ENCODE peak calls at places on chromosomes 3 and 15, in six cellular contexts. Q is GM06990, T is HL-60, L is cardiac fibroblast, B is cardiac muscle cell, V is H7. G is an unnamed sample.

GRCh38 chr15:69931159-69931558 is 166.6 kb downstream of the TLE3 start:
- DNase-seq in L (no peak), Q (no peak), V (no peak), B (no peak), T (no peak), G (no peak)

GRCh38 chr3:100970537-100970936 is 22.7 kb downstream of the ABI3BP start:
- DNase-seq in V (no peak), Q (no peak), B (no peak), T (no peak), L (no peak), G (no peak)

GRCh38 chr3:49295489-49296058 is 18.5 kb upstream of the C3orf62 start:
- DNase-seq in L (peak), B (peak), V (peak), Q (no peak), T (no peak), G (peak)

GRCh38 chr3:184314363-184314699 is at the start of gene EIF4G1:
- DNase-seq in L (peak), V (peak), T (peak), B (peak), Q (peak), G (peak)

GRCh38 chr3:46948830-46949671 is 27.5 kb downstream of the CCDC12 start:
- DNase-seq in L (no peak), B (no peak), Q (no peak), T (peak), V (no peak), G (no peak)

GRCh38 chr3:49706456-49707112 is 12.9 kb downstream of the AMIGO3 start:
- DNase-seq in Q (no peak), B (no peak), L (no peak), V (no peak), T (no peak), G (no peak)

GRCh38 chr3:50652709-50653108 is 22.0 kb upstream of the DOCK3 start:
- DNase-seq in Q (no peak), L (peak), T (no peak), V (peak), B (no peak), G (no peak)

GRCh38 chr3:184283681-184284080 is 7.9 kb downstream of the ECE2 start:
- DNase-seq in L (no peak), V (no peak), B (no peak), T (no peak), Q (no peak), G (no peak)

GRCh38 chr3:15638891-15639262 is 37.3 kb downstream of the BTD start:
- DNase-seq in L (peak), Q (no peak), T (no peak), V (no peak), B (no peak), G (no peak)

GRCh38 chr15:59545573-59545972 is 66.0 kb upstream of the GCNT3 start:
- DNase-seq in Q (no peak), V (no peak), T (no peak), L (no peak), B (no peak), G (no peak)

GRCh38 chr15:96593735-96594134 is 263.2 kb downstream of the NR2F2 start:
- DNase-seq in L (no peak), V (no peak), T (no peak), Q (no peak), B (no peak), G (no peak)

GRCh38 chr3:46495901-46496456 is 1.8 kb upstream of the RTP3 start:
- DNase-seq in B (no peak), T (no peak), L (peak), V (no peak), Q (no peak), G (peak)

GRCh38 chr15:58873267-58873666 is 60.2 kb downstream of the SLTM start:
- DNase-seq in B (peak), T (peak), L (peak), V (no peak), Q (no peak), G (peak)

DNA sequence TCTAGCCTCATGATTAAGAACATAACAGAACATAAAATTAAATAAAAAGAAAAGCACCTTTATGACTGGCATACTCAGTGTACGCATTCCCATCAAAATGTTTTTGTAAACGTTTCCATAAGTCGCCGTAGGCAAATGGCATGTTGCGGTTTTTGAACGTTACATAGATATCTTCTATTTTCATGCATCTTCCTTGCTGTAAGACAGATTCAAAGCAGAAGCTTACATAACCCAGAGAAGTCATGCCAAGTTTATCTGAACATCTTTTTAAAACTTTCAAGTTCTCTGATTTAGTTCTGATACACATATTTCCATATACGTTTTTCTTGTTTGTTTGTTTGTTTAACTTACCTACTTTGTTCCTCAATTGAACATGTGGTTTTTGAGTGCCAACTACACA is 388.6 kb downstream of the GABRG3 start:
- DNase-seq in T (no peak), V (no peak), B (no peak), Q (no peak), L (no peak), G (no peak)
- H3K4me3 ChIP-seq in T (no peak), V (no peak), B (no peak), Q (no peak), L (no peak), G (no peak)

GRCh38 chr3:120683213-120683612 is 1.2 kb upstream of the HGD start:
- DNase-seq in Q (no peak), V (no peak), T (no peak), B (peak), L (no peak), G (peak)

GRCh38 chr3:120681018-120681417 is 1.0 kb downstream of the HGD start:
- DNase-seq in B (no peak), L (no peak), Q (no peak), T (no peak), V (no peak), G (no peak)

GRCh38 chr3:120683671-120684301 is 1.7 kb upstream of the HGD start:
- DNase-seq in B (no peak), T (no peak), Q (no peak), L (no peak), V (no peak), G (no peak)

GRCh38 chr3:120681506-120682038 is 467 bp downstream of the HGD start:
- DNase-seq in T (no peak), V (no peak), B (no peak), Q (no peak), L (no peak), G (no peak)

DNA sequence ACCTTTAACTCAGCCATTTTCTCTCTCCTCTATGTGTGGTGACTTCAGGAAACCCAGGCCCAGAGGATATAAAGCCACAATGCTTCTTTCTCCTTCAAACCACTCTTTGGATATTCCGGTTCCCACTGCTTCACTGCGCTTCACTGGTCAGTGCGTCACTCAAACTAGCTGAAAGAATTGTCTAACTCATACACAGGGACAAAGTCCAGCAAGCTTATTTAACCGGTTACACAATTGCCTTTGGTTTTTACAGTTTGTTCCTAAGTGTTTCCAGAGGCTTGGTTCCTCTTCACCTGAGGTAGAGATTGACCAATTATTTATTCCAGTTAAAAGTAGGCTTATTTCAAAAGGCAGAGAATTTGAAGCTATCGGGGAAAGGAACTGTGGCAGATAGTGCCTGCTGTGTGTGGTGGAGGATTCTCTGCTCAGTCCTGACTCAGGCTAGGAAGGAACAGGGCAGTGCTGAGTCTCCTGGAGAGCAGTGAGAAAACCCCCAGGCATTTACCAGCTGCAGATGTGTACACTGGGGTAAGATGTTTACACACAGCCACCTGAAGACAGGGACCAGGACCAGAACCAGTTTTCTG is at the start of gene HGD:
- DNase-seq in V (no peak), Q (no peak), L (no peak), T (no peak), B (no peak), G (peak)
- H3K4me3 ChIP-seq in V (no peak), Q (no peak), L (no peak), T (no peak), B (no peak), G (no peak)

DNA sequence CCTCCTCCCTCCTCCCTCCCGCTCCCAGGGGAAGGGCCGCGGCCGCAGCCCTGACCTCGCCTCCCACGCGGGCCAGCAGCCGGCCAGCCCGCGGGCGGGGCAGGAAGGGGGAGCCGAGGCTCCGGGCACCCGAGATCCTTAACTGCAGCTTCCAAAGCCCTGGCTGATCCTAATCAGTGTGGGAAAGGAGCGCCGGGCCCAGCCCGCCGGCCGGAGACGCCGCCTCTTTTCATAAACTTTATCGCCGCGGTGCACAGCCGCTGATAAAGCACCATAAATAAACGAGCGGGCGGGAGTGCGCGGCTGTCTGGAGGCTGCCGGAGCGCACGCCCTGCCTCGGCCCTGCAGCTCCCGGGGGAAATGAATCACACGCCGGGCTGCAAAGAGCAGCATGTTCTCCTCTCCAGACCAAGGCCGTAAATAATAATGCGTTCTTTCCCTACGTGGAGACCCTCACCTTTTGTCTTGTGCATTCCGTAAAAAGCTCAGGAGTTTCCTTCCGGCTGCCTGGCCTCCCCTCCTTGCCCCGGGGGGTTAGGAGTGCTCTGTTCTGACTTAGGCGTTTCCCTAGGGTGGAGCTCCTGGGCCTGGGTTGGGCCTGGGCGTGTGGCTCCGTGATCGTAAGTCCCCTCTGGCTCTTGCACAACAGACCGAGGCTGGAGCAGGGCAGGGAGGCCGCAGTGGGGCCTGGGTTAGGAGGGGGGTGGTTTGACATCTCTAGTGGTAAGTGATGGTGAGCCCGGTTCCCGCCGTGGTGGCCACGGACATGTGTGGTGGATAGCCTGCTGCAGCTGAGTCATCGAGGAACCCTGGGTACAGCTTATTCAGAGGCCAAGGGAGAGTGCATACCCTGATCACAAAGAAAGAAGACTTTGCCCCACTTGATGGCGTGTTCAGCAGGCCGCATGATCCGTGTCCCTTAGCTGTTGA is 132.6 kb upstream of the HES1 start:
- DNase-seq in B (peak), L (peak), V (peak), Q (peak), T (peak), G (peak)
- H3K4me3 ChIP-seq in B (peak), L (peak), V (peak), Q (peak), T (peak), G (peak)

DNA sequence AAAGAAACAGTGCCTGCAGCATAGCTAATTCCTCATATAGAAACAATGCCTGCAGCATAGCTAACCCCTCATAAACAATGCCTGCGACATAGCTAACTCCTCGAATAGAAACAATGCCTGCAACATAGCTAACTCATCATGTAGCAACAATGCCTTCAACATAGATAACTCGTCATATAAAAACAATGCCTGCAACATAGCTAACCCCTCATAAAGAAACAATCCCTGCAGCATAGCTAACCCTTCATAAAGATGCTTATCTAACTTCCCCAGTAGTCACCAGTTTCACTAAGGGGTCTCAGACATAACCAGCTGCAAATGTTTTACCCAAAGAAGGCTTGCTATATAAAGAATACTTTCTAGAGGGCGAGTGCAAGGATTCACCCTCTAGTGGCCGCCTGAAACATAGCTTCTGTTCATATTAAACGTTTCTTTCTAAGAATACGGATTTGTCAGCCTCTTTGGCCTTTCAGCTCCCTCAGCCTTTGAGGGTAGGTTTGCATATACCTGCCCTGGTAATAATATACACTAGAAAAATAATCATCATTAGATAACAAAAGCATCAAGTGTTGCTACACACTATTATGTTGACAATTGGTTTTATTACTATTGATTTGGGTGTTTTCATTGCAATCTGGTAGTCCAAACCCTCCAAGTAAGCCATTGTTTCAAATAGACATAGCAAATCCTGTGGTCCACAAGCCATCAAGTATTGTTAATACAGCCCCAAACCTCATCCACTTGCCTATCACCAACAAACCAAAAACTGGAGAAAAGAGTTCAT is 44.4 kb upstream of the FAN1 start:
- DNase-seq in B (peak), T (no peak), L (peak), Q (no peak), V (peak), G (peak)
- H3K4me3 ChIP-seq in B (no peak), T (no peak), L (no peak), Q (no peak), V (no peak), G (no peak)

GRCh38 chr3:12921736-12922135 is 80.4 kb upstream of the RPL32 start:
- DNase-seq in L (no peak), V (no peak), B (no peak), Q (no peak), T (no peak), G (no peak)

GRCh38 chr3:12922881-12923431 is 81.6 kb upstream of the RPL32 start:
- DNase-seq in L (no peak), T (no peak), B (no peak), V (peak), Q (no peak), G (no peak)

GRCh38 chr3:12922299-12922698 is 80.9 kb upstream of the RPL32 start:
- DNase-seq in T (no peak), Q (no peak), L (no peak), V (no peak), B (peak), G (peak)

GRCh38 chr3:12919205-12919604 is 77.8 kb upstream of the RPL32 start:
- DNase-seq in T (no peak), L (no peak), V (no peak), Q (no peak), B (no peak), G (no peak)

DNA sequence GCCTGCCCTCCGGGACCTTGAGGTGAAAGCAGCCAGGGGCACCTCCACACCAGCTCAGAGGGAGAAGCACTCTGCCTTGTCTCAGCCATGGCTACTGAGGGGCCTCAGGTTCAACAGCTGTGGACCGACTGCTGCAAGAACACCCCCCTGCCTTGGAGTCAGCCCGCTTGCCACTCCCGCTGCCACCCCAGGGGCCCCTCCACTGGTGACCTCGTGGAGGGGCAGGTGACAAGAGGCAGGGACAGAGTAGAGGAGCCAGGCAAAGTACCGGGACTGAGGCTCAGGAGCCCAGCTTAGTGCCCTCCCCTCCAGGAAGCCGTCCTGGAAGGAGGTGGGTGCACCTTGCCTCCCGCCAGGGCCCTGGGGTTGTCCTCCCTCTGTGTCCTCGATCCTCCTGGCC is 79.6 kb upstream of the RPL32 start:
- DNase-seq in Q (no peak), V (no peak), T (no peak), L (no peak), B (no peak), G (no peak)
- H3K4me3 ChIP-seq in Q (no peak), V (no peak), T (no peak), L (no peak), B (no peak), G (no peak)

GRCh38 chr15:26864664-26865191 is 2.1 kb upstream of the GABRA5 start:
- DNase-seq in Q (no peak), L (peak), B (peak), V (peak), T (no peak), G (peak)

GRCh38 chr15:26869628-26870027 is 2.8 kb downstream of the GABRA5 start:
- DNase-seq in V (no peak), Q (no peak), L (no peak), T (no peak), B (no peak), G (no peak)

GRCh38 chr15:26868029-26868685 is 1.3 kb downstream of the GABRA5 start:
- DNase-seq in T (no peak), Q (no peak), L (no peak), B (no peak), V (no peak), G (no peak)

GRCh38 chr15:26866298-26867198 is at the start of gene GABRA5:
- DNase-seq in Q (no peak), T (no peak), V (peak), B (peak), L (peak), G (no peak)

DNA sequence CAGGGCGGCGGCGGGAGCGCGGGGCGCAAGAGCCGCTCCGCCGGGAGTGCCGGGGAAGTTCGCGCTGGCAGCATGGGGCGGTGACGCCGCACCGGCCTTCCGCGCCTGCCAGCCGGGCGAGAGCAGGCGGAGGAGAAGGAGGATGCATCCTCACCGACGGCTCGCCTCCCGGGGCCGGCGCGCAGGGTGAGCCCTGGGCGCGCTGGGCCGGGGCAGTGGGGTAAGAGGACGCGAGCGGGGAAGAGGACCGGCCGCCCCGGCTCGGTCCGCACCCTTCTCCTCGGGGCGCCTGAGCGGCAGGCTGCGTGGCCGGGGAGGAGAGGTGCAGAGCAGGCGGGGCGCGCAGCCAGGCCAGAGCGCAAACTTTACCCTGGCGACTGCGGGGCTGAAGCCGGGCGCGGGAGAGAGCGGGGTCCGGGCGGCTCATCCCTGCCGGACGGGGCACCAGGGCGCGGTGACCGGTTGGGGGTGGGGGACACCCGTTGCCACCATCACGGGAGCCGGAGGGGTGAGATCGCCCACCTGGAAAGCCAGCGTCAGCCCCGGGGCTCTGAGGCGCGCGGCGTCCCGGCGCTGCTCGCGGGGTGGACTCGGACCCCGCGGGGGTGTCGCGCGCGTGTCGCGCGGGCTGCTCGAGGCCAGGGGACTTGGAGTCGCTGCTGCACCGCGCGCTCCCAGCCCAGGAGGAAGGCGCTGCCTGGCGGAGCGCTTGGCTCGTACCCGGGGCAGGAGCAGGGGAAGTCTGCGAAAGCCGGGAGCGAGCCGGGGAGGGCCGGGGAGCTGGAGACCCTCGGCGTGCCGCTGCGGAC is 541 bp downstream of the GABRA5 start:
- DNase-seq in L (no peak), V (peak), Q (no peak), T (no peak), B (no peak), G (no peak)
- H3K4me3 ChIP-seq in L (no peak), V (peak), Q (no peak), T (no peak), B (peak), G (peak)

GRCh38 chr3:53073553-53074365 is 27.9 kb upstream of the SFMBT1 start:
- DNase-seq in T (no peak), V (peak), L (no peak), Q (no peak), B (no peak), G (no peak)
- H3K4me3 ChIP-seq in T (peak), V (no peak), L (peak), Q (peak), B (no peak), G (no peak)

GRCh38 chr3:39178553-39178952 is 13.8 kb downstream of the XIRP1 start:
- DNase-seq in V (no peak), L (peak), Q (no peak), T (no peak), B (peak), G (no peak)
- H3K4me3 ChIP-seq in V (no peak), L (no peak), Q (peak), T (no peak), B (peak), G (peak)

GRCh38 chr3:20043825-20044224 is 3.6 kb downstream of the KAT2B start:
- DNase-seq in V (no peak), Q (no peak), T (no peak), L (no peak), B (no peak), G (no peak)
- H3K4me3 ChIP-seq in V (no peak), Q (no peak), T (no peak), L (no peak), B (no peak), G (no peak)

G was measured in foreskin fibroblast.